ENCODE peak calls at places on chromosomes 2 and 18, in five cellular contexts. L is tibial nerve, S is fibroblast of lung, Y is left lung, X is astrocyte of the spinal cord. I is an unnamed sample.

GRCh38 chr2:11998218-11998617 is 251.8 kb downstream of the LPIN1 start:
- DNase-seq in L (no peak), S (no peak), Y (no peak), X (peak), I (peak)

GRCh38 chr2:12910431-12910830 is 193.7 kb downstream of the TRIB2 start:
- DNase-seq in L (no peak), S (no peak), Y (no peak), X (no peak), I (no peak)

GRCh38 chr2:112199188-112199587 is 55.7 kb downstream of the ZC3H8 start:
- DNase-seq in L (no peak), S (no peak), Y (no peak), X (no peak), I (no peak)

GRCh38 chr2:162244559-162245031 is 1.4 kb upstream of the FAP start:
- DNase-seq in L (no peak), S (peak), Y (peak), X (peak), I (peak)

GRCh38 chr2:134458950-134459349 is 205.1 kb downstream of the MGAT5 start:
- DNase-seq in L (no peak), S (no peak), Y (no peak), X (no peak), I (no peak)

GRCh38 chr2:54720563-54720962 is 2.9 kb upstream of the EML6 start:
- DNase-seq in L (no peak), S (no peak), Y (no peak), X (no peak), I (no peak)

GRCh38 chr2:62741127-62741526 is 35.6 kb downstream of the EHBP1 start:
- DNase-seq in L (no peak), S (no peak), Y (no peak), X (no peak), I (no peak)

GRCh38 chr2:150644298-150645067 is 157.0 kb upstream of the RND3 start:
- DNase-seq in L (no peak), S (peak), Y (no peak), X (peak), I (peak)

GRCh38 chr18:46071894-46072867 is at the start of gene PSTPIP2:
- DNase-seq in L (peak), S (peak), Y (peak), X (peak), I (peak)

GRCh38 chr18:58501033-58501432 is 127.9 kb downstream of the ALPK2 start:
- DNase-seq in L (no peak), S (no peak), Y (no peak), X (no peak), I (no peak)

GRCh38 chr2:18841248-18842150 is 252.1 kb upstream of the NT5C1B start:
- DNase-seq in L (no peak), S (no peak), Y (no peak), X (no peak), I (no peak)

GRCh38 chr2:137910641-137911040 is 53.6 kb upstream of the HNMT start:
- DNase-seq in L (no peak), S (peak), Y (no peak), X (peak), I (peak)

GRCh38 chr2:23324281-23324680 is 60.7 kb upstream of the KLHL29 start:
- DNase-seq in L (no peak), S (no peak), Y (no peak), X (no peak), I (no peak)

GRCh38 chr2:182855376-182855775 is 11.1 kb downstream of the FRZB start:
- DNase-seq in L (no peak), S (no peak), Y (no peak), X (no peak), I (no peak)

GRCh38 chr2:170313636-170314348 is 135.8 kb downstream of the MYO3B start:
- DNase-seq in L (no peak), S (no peak), Y (no peak), X (peak), I (no peak)

GRCh38 chr18:31386683-31387082 is 10.1 kb downstream of the DSG4 start:
- DNase-seq in L (no peak), S (no peak), Y (no peak), X (no peak), I (no peak)

GRCh38 chr18:68991281-68991680 is 193.4 kb downstream of the CCDC102B start:
- DNase-seq in L (no peak), S (peak), Y (no peak), X (peak), I (peak)

GRCh38 chr2:143513081-143513480 is 383.9 kb downstream of the ARHGAP15 start:
- DNase-seq in L (peak), S (peak), Y (no peak), X (peak), I (peak)

GRCh38 chr2:182694189-182694588 is 21.9 kb upstream of the DNAJC10 start:
- DNase-seq in L (no peak), S (no peak), Y (no peak), X (no peak), I (no peak)

GRCh38 chr2:111068435-111069058 is 52.2 kb upstream of the BCL2L11 start:
- DNase-seq in L (no peak), S (no peak), Y (no peak), X (no peak), I (no peak)

GRCh38 chr2:168181825-168182224 is 65.6 kb downstream of the STK39 start:
- DNase-seq in L (no peak), S (no peak), Y (no peak), X (no peak), I (no peak)

GRCh38 chr18:79644006-79644665 is 35.5 kb upstream of the CTDP1 start:
- DNase-seq in L (peak), S (peak), Y (peak), X (peak), I (peak)

GRCh38 chr2:71069376-71069775 is 928 bp downstream of the NAGK start:
- DNase-seq in L (no peak), S (no peak), Y (no peak), X (peak), I (no peak)

GRCh38 chr2:216499641-216500218 is 1.1 kb downstream of the RPL37A start:
- DNase-seq in L (no peak), S (no peak), Y (no peak), X (no peak), I (no peak)

GRCh38 chr2:62597323-62597722 is 91.3 kb upstream of the TMEM17 start:
- DNase-seq in L (peak), S (peak), Y (no peak), X (peak), I (peak)

GRCh38 chr2:182824759-182825143 is 41.7 kb downstream of the FRZB start:
- DNase-seq in L (no peak), S (no peak), Y (no peak), X (no peak), I (no peak)

GRCh38 chr2:179141206-179141605 is 91.3 kb upstream of the CCDC141 start:
- DNase-seq in L (no peak), S (no peak), Y (no peak), X (no peak), I (no peak)

GRCh38 chr2:4516362-4516761 is 813.0 kb downstream of the DCDC2C start:
- DNase-seq in L (no peak), S (no peak), Y (no peak), X (no peak), I (no peak)

GRCh38 chr2:85954918-85955420 is 66.2 kb upstream of the ST3GAL5 start:
- DNase-seq in L (no peak), S (no peak), Y (peak), X (no peak), I (no peak)

GRCh38 chr2:58046585-58047372 is at the start of gene VRK2:
- DNase-seq in L (peak), S (peak), Y (peak), X (peak), I (peak)
- TF ChIP-seq CTCF in L (no peak), S (no peak), Y (no peak), X (peak), I (no peak)

GRCh38 chr18:61890344-61890743 is 2.5 kb downstream of the RNF152 start:
- DNase-seq in L (no peak), S (no peak), Y (no peak), X (no peak), I (no peak)

GRCh38 chr18:61892683-61893303 is at the start of gene RNF152:
- DNase-seq in L (peak), S (peak), Y (no peak), X (peak), I (peak)

GRCh38 chr18:61891271-61891670 is 1.5 kb downstream of the RNF152 start:
- DNase-seq in L (no peak), S (peak), Y (no peak), X (no peak), I (no peak)

GRCh38 chr18:61893304-61893970 is 630 bp upstream of the RNF152 start:
- DNase-seq in L (no peak), S (peak), Y (peak), X (peak), I (peak)

DNA sequence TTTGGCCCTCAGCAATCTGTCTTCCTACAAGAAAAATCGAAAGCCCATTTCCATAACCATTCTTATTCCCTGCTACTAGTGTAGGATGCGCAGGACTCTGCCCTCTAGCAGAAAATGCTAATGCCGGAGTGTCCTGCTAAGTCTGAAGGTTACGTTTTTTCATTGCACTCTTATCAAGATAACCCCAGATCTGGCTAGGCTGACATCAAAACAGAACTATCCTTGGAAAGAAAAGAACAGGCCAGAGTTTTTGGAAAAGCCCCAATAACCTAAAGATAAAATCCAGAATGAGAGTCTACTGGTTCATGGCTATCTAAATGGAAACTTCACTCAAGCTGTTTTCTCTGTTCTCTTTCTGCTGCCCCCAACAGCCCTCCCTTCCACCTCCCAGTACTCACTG is 933 bp downstream of the RNF152 start:
- DNase-seq in L (no peak), S (no peak), Y (no peak), X (no peak), I (no peak)
- H3K4me3 ChIP-seq in L (peak), S (peak), Y (no peak), X (no peak), I (no peak)

GRCh38 chr2:64866797-64867196 is 122.4 kb upstream of the SLC1A4 start:
- DNase-seq in L (peak), S (peak), Y (no peak), X (peak), I (peak)
- TF ChIP-seq CTCF in L (no peak), S (no peak), Y (no peak), X (no peak), I (peak)

DNA sequence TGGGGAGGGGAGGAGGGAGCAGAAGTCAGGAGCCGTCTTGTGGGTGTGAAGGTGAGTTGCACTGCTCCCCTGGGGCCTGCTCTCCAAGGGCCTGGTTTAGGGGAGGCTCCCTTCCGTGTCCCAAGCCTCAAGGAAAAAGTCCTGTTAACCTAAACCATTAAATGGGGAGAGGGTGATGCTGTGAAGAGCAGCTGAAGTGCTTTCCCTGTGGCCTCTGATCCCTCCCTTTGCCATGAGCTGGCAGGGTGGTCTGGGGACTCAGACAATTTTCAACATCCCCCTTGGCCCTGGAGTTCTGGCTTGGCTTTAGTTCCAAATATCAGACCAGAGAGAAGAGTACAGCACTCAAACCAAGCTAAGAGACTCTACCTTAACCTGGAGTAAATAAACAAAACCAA is 692 bp upstream of the POMC start:
- DNase-seq in L (no peak), S (no peak), Y (no peak), X (no peak), I (no peak)
- H3K4me3 ChIP-seq in L (no peak), S (no peak), Y (no peak), X (no peak), I (no peak)

GRCh38 chr2:236319036-236319435 is 54.8 kb upstream of the ASB18 start:
- DNase-seq in L (no peak), S (no peak), Y (no peak), X (no peak), I (no peak)
- TF ChIP-seq CTCF in L (no peak), S (no peak), Y (no peak), X (no peak), I (no peak)

DNA sequence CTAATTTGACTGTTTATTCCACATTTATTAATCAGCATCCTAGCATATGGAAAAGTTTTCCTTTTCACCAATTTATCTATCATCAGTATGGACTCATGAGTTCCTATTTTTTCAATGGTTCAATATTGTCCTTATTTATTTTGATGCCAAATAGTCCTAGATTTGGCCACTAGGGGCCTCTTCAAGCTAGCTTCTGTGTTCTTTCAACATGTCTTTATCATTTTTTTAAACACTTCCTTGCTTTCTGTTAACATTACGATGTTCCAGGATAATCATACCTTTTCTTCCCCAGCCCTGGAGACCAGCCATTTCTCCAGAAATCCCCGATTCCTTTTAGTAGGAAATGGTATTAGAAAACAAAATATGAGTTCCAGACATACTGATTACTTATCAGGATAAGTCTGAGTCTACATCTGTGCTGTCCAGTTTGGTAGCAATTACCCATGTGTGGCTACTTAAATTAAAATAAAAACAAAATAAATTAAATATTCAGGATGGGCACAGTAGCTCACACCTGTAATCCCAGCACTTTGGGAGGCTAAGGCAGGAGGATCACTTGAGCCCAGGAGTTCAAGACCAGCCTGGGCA is 70.6 kb downstream of the RPE start:
- DNase-seq in L (no peak), S (peak), Y (no peak), X (peak), I (peak)
- H3K4me3 ChIP-seq in L (no peak), S (no peak), Y (no peak), X (no peak), I (no peak)

DNA sequence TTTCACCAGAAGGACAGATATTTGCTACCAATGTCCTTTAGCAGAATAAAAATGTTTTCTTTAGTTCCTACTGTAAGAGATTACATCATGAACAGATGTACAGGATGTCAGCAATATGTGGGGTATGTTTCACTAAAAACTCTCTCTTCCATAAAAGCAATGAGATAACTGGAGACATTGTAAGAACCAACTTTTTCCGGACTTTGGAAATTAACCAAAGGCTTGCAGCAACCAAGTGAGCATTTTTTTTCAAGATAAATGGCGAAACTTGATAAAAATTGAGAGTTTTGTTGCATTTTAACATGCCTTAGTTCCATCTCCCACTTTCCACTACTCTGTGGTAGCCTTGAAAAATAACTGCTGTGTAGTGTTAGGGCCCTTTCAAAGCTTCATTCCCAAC is 429.8 kb upstream of the CDH2 start:
- DNase-seq in L (no peak), S (no peak), Y (no peak), X (no peak), I (peak)
- TF ChIP-seq CTCF in L (no peak), S (no peak), Y (no peak), X (no peak), I (no peak)

GRCh38 chr2:238006500-238006899 is 39.7 kb downstream of the UBE2F start:
- DNase-seq in L (no peak), S (no peak), Y (no peak), X (no peak), I (no peak)

GRCh38 chr2:238004077-238004830 is 37.4 kb downstream of the UBE2F start:
- DNase-seq in L (no peak), S (no peak), Y (no peak), X (no peak), I (no peak)

GRCh38 chr2:238007924-238008323 is 41.1 kb downstream of the UBE2F start:
- DNase-seq in L (no peak), S (no peak), Y (no peak), X (no peak), I (no peak)

GRCh38 chr2:238005528-238005927 is 38.7 kb downstream of the UBE2F start:
- DNase-seq in L (no peak), S (no peak), Y (no peak), X (no peak), I (no peak)

GRCh38 chr2:238003234-238004032 is 36.6 kb downstream of the UBE2F start:
- DNase-seq in L (no peak), S (no peak), Y (no peak), X (no peak), I (no peak)
- H3K4me3 ChIP-seq in L (no peak), S (no peak), Y (no peak), X (no peak), I (no peak)

I was measured in fibroblast of pulmonary artery.